ENCODE peak calls at places on chromosomes 7 and 10, in ten cellular contexts. Z is GM23338, N is fibroblast of lung, R is trophoblast cell, Y is OCI-LY7, T is GM23248, D is mesendoderm, I is neural progenitor cell, J is mammary epithelial cell, B is IMR-90. O is an unnamed sample.
A peak's percentile ranks its signal among the peaks of the same experiment; 100 is the strongest.

GRCh38 chr10:112039823-112040222 is 143.7 kb downstream of the GPAM start:
- DNase-seq in Z (no peak), N (no peak), R (no peak), Y (no peak), T (no peak), D (no peak), I (no peak), J (no peak), B (no peak), O (no peak)

GRCh38 chr10:1485357-1485756 is 252.0 kb downstream of the ADARB2 start:
- DNase-seq in Z (no peak), N (no peak), R (no peak), Y (no peak), T (no peak), D (no peak), I (no peak), J (no peak), B (no peak), O (no peak)

GRCh38 chr10:34759161-34759836 is 55.8 kb downstream of the PARD3 start:
- DNase-seq in Z (no peak), N (no peak), R (peak; percentile 21), Y (no peak), T (no peak), D (no peak), I (no peak), J (peak; percentile 20), B (no peak), O (no peak)

GRCh38 chr7:40332516-40332915 is 197.7 kb downstream of the SUGCT start:
- DNase-seq in Z (no peak), N (no peak), R (no peak), Y (no peak), T (no peak), D (no peak), I (no peak), J (no peak), B (no peak), O (no peak)

GRCh38 chr10:128629111-128630096 is 503.2 kb upstream of the MKI67 start:
- DNase-seq in Z (no peak), N (no peak), R (peak; percentile 59), Y (no peak), T (peak; percentile 68), D (peak; percentile 82), I (no peak), J (peak; percentile 98), B (no peak), O (no peak)

GRCh38 chr10:132877473-132877872 is 64.9 kb downstream of the CFAP46 start:
- DNase-seq in Z (no peak), N (no peak), R (no peak), Y (no peak), T (no peak), D (no peak), I (no peak), J (no peak), B (no peak), O (peak; percentile 21)

GRCh38 chr10:97810476-97810875 is 38.7 kb upstream of the SFRP5 start:
- DNase-seq in Z (no peak), N (no peak), R (peak; percentile 16), Y (no peak), T (peak; percentile 37), D (no peak), I (no peak), J (peak; percentile 47), B (peak; percentile 12), O (no peak)

GRCh38 chr10:42875792-42876191 is 93.2 kb downstream of the BMS1 start:
- DNase-seq in Z (no peak), N (peak; percentile 20), R (peak; percentile 9), Y (no peak), T (peak; percentile 59), D (peak; percentile 23), I (peak; percentile 31), J (no peak), B (peak; percentile 10), O (peak; percentile 85)

GRCh38 chr7:88090671-88091070 is 129.2 kb downstream of the SRI start:
- DNase-seq in Z (no peak), N (no peak), R (no peak), Y (no peak), T (no peak), D (no peak), I (no peak), J (no peak), B (no peak), O (no peak)

GRCh38 chr7:127251048-127251451 is 1.7 kb downstream of the GRM8 start:
- DNase-seq in Z (peak; percentile 16), N (no peak), R (no peak), Y (no peak), T (peak; percentile 16), D (no peak), I (peak; percentile 32), J (no peak), B (no peak), O (peak; percentile 67)

GRCh38 chr7:82249979-82250378 is 193.6 kb downstream of the CACNA2D1 start:
- DNase-seq in Z (no peak), N (no peak), R (no peak), Y (no peak), T (peak; percentile 7), D (no peak), I (no peak), J (no peak), B (no peak), O (no peak)

GRCh38 chr7:82244947-82245346 is 198.6 kb downstream of the CACNA2D1 start:
- DNase-seq in Z (no peak), N (no peak), R (no peak), Y (no peak), T (no peak), D (no peak), I (no peak), J (no peak), B (no peak), O (no peak)

GRCh38 chr7:82250598-82250997 is 193.0 kb downstream of the CACNA2D1 start:
- DNase-seq in Z (no peak), N (no peak), R (peak; percentile 27), Y (no peak), T (peak; percentile 4), D (no peak), I (no peak), J (no peak), B (no peak), O (no peak)

GRCh38 chr7:82247814-82248433 is 195.7 kb downstream of the CACNA2D1 start:
- DNase-seq in Z (peak; percentile 48), N (peak; percentile 25), R (no peak), Y (peak; percentile 15), T (peak; percentile 44), D (peak; percentile 39), I (peak; percentile 32), J (peak; percentile 6), B (peak; percentile 7), O (peak; percentile 2)
- H3K27ac ChIP-seq in Z (no peak overlapping the region), N (no peak overlapping the region), R (no peak overlapping the region), Y (no peak overlapping the region), T (no peak overlapping the region), D (no peak overlapping the region), I (no peak overlapping the region), J (no peak overlapping the region), B (no peak overlapping the region), O (no peak overlapping the region)

GRCh38 chr10:122161795-122162194 is 109.3 kb upstream of the BTBD16 start:
- DNase-seq in Z (no peak), N (no peak), R (no peak), Y (no peak), T (no peak), D (no peak), I (no peak), J (no peak), B (no peak), O (no peak)

GRCh38 chr10:122162566-122163181 is 108.4 kb upstream of the BTBD16 start:
- DNase-seq in Z (peak; percentile 74), N (no peak), R (peak; percentile 9), Y (no peak), T (no peak), D (no peak), I (no peak), J (no peak), B (no peak), O (peak; percentile 55)

GRCh38 chr10:122158362-122158761 is 112.7 kb upstream of the BTBD16 start:
- DNase-seq in Z (no peak), N (no peak), R (no peak), Y (no peak), T (no peak), D (no peak), I (no peak), J (no peak), B (no peak), O (peak; percentile 17)

GRCh38 chr10:122157451-122157850 is 113.6 kb upstream of the BTBD16 start:
- DNase-seq in Z (no peak), N (peak; percentile 30), R (no peak), Y (no peak), T (no peak), D (no peak), I (no peak), J (no peak), B (peak; percentile 27), O (peak; percentile 31)

GRCh38 chr10:122159159-122159970 is 111.7 kb upstream of the BTBD16 start:
- DNase-seq in Z (peak; percentile 44), N (no peak), R (no peak), Y (no peak), T (no peak), D (peak; percentile 58), I (no peak), J (no peak), B (peak; percentile 43), O (peak; percentile 48)
- H3K4me1 ChIP-seq in Z (peaks cover 27% of the 10 kb centered on the region), N (peaks cover 7% of the 10 kb centered on the region), R (peaks cover 16% of the 10 kb centered on the region), Y (no peaks in the 10 kb centered on the region), T (peaks cover 13% of the 10 kb centered on the region), D (peaks cover 4% of the 10 kb centered on the region), I (peaks cover 39% of the 10 kb centered on the region), J (peaks cover 11% of the 10 kb centered on the region), B (peaks cover 7% of the 10 kb centered on the region), O (peaks cover 21% of the 10 kb centered on the region)

GRCh38 chr7:21934824-21935223 is 10.9 kb downstream of the CDCA7L start:
- DNase-seq in Z (no peak), N (no peak), R (no peak), Y (no peak), T (no peak), D (no peak), I (no peak), J (no peak), B (no peak), O (no peak)

GRCh38 chr7:21941570-21942224 is 4.0 kb downstream of the CDCA7L start:
- DNase-seq in Z (no peak), N (no peak), R (peak; percentile 88), Y (peak; percentile 81), T (peak; percentile 72), D (peak; percentile 97), I (no peak), J (peak; percentile 38), B (peak; percentile 43), O (peak; percentile 73)

GRCh38 chr7:21939136-21939857 is 6.4 kb downstream of the CDCA7L start:
- DNase-seq in Z (no peak), N (no peak), R (no peak), Y (no peak), T (peak; percentile 43), D (no peak), I (no peak), J (no peak), B (no peak), O (no peak)

GRCh38 chr7:21939858-21940322 is 5.8 kb downstream of the CDCA7L start:
- DNase-seq in Z (no peak), N (no peak), R (no peak), Y (no peak), T (no peak), D (no peak), I (no peak), J (no peak), B (no peak), O (no peak)

GRCh38 chr7:21938463-21938862 is 7.2 kb downstream of the CDCA7L start:
- DNase-seq in Z (no peak), N (no peak), R (peak; percentile 7), Y (no peak), T (no peak), D (no peak), I (no peak), J (no peak), B (no peak), O (no peak)
- H3K4me2 ChIP-seq in Z (peak overlapping the region; percentile 66), N (no peak overlapping the region), R (no peak overlapping the region), Y (no peak overlapping the region), T (no peak overlapping the region), D (no peak overlapping the region), I (no peak overlapping the region), J (no peak overlapping the region), B (no peak overlapping the region), O (no peak overlapping the region)

GRCh38 chr7:106047818-106048490 is 64.2 kb downstream of the SYPL1 start:
- DNase-seq in Z (no peak), N (no peak), R (no peak), Y (no peak), T (no peak), D (no peak), I (no peak), J (peak; percentile 64), B (no peak), O (no peak)
- H3K27ac ChIP-seq in Z (no peak overlapping the region), N (no peak overlapping the region), R (no peak overlapping the region), Y (no peak overlapping the region), T (no peak overlapping the region), D (no peak overlapping the region), I (no peak overlapping the region), J (no peak overlapping the region), B (no peak overlapping the region), O (no peak overlapping the region)